ENCODE peak calls at places on chromosomes 4 and X, in six cellular contexts. K is neuronal stem cell; W is neural progenitor cell; M is CD8-positive, alpha-beta memory T cell; I is upper lobe of right lung; Q is psoas muscle. J is an unnamed sample. For H3K4me1, the result is how much of the 10 kb centered on the place peaks cover.

GRCh38 chr4:10715696-10716095 is 31.1 kb upstream of the CLNK start:
- DNase-seq in K (no peak), W (peak), Q (no peak), M (no peak), I (no peak), J (no peak)

GRCh38 chr4:84499065-84499982 is at the start of gene NKX6-1:
- DNase-seq in M (no peak), I (peak), K (peak), W (peak), Q (peak), J (peak)

GRCh38 chr4:61528595-61528994 is 328.5 kb downstream of the ADGRL3 start:
- DNase-seq in K (no peak), M (no peak), Q (no peak), W (no peak), I (no peak), J (no peak)

GRCh38 chrX:57528670-57529255 is 63.0 kb upstream of the ZXDB start:
- DNase-seq in I (no peak), K (no peak), Q (no peak), M (peak), W (peak), J (no peak)

GRCh38 chr4:176034498-176034897 is 31.1 kb upstream of the WDR17 start:
- DNase-seq in M (no peak), Q (no peak), I (no peak), W (peak), K (peak), J (peak)

GRCh38 chrX:51891821-51892551 is 1.4 kb upstream of the MAGED1 start:
- DNase-seq in K (no peak), W (peak), M (no peak), I (no peak), Q (peak), J (peak)

GRCh38 chr4:111890412-111890811 is 254.8 kb upstream of the FAM241A start:
- DNase-seq in W (no peak), Q (no peak), K (no peak), M (no peak), I (no peak), J (no peak)

GRCh38 chrX:50779694-50780093 is 34.3 kb downstream of the SHROOM4 start:
- DNase-seq in K (no peak), M (no peak), I (no peak), Q (no peak), W (peak), J (no peak)

GRCh38 chr4:181890031-181890430 is 353.2 kb upstream of the TENM3 start:
- DNase-seq in W (no peak), K (no peak), I (no peak), Q (no peak), M (no peak), J (no peak)

GRCh38 chr4:88185916-88186315 is 27.5 kb upstream of the ABCG2 start:
- DNase-seq in M (no peak), Q (no peak), I (no peak), K (no peak), W (no peak), J (no peak)

GRCh38 chrX:21691512-21692018 is 33.4 kb upstream of the KLHL34 start:
- DNase-seq in W (no peak), I (no peak), Q (no peak), M (no peak), K (no peak), J (no peak)

GRCh38 chrX:105483011-105483410 is 262.5 kb upstream of the TEX13A start:
- DNase-seq in W (no peak), K (no peak), I (no peak), M (no peak), Q (no peak), J (no peak)

GRCh38 chr4:84547211-84547610 is 35.7 kb upstream of the CDS1 start:
- DNase-seq in I (no peak), Q (no peak), K (no peak), M (no peak), W (no peak), J (no peak)

GRCh38 chr4:8200302-8200975 is 1.3 kb downstream of the SH3TC1 start:
- DNase-seq in Q (peak), I (peak), K (no peak), W (peak), M (peak), J (peak)

GRCh38 chr4:182540496-182540895 is 297.3 kb downstream of the TENM3 start:
- DNase-seq in Q (no peak), I (no peak), M (no peak), K (no peak), W (no peak), J (no peak)

GRCh38 chrX:48714573-48714972 is 18.0 kb downstream of the SUV39H1 start:
- DNase-seq in K (no peak), W (no peak), Q (no peak), M (peak), I (no peak), J (no peak)

GRCh38 chr4:97978791-97979488 is 164.3 kb downstream of the STPG2 start:
- DNase-seq in W (peak), K (no peak), M (no peak), I (no peak), Q (no peak), J (no peak)

GRCh38 chr4:143359794-143360193 is 23.1 kb downstream of the GAB1 start:
- DNase-seq in K (no peak), M (no peak), I (no peak), W (no peak), Q (no peak), J (no peak)

GRCh38 chrX:789096-789495 is 158.5 kb downstream of the SHOX start:
- DNase-seq in Q (no peak), I (no peak), W (peak), M (no peak), K (no peak), J (peak)

GRCh38 chrX:283115-283845 is 2.1 kb downstream of the PLCXD1 start:
- DNase-seq in I (peak), M (peak), Q (peak), W (peak), K (peak), J (peak)

GRCh38 chrX:49951524-49952193 is 29.3 kb downstream of the CLCN5 start:
- DNase-seq in W (no peak), I (no peak), Q (no peak), M (no peak), K (no peak), J (no peak)

GRCh38 chr4:76748649-76749048 is 149.3 kb downstream of the SOWAHB start:
- DNase-seq in K (no peak), I (no peak), M (no peak), W (peak), Q (no peak), J (peak)

GRCh38 chr4:75634281-75634680 is 4.0 kb upstream of the CDKL2 start:
- DNase-seq in M (no peak), K (no peak), Q (no peak), W (no peak), I (no peak), J (no peak)

GRCh38 chrX:57678686-57679428 is 1.2 kb downstream of the NLRP2B start:
- DNase-seq in M (no peak), I (no peak), W (no peak), Q (no peak), K (no peak), J (no peak)

GRCh38 chr4:2728806-2729532 is 27.2 kb downstream of the TNIP2 start:
- DNase-seq in K (no peak), M (no peak), I (no peak), W (no peak), Q (no peak), J (no peak)

GRCh38 chrX:74251006-74251930 is 52.7 kb upstream of the ZCCHC13 start:
- DNase-seq in K (no peak), Q (no peak), W (no peak), M (no peak), I (no peak), J (no peak)

GRCh38 chr4:183422962-183423653 is 21.3 kb upstream of the CDKN2AIP start:
- DNase-seq in I (no peak), M (no peak), W (no peak), Q (no peak), K (no peak), J (no peak)

GRCh38 chr4:100879471-100879870 is 361.6 kb upstream of the EMCN start:
- DNase-seq in K (no peak), I (no peak), W (no peak), Q (no peak), M (no peak), J (no peak)

GRCh38 chr4:100880012-100880411 is 362.2 kb upstream of the EMCN start:
- DNase-seq in I (no peak), M (no peak), W (peak), K (no peak), Q (no peak), J (no peak)

GRCh38 chr4:100872811-100873210 is 355.0 kb upstream of the EMCN start:
- DNase-seq in I (no peak), W (no peak), K (no peak), Q (no peak), M (no peak), J (no peak)

GRCh38 chr4:100875296-100876040 is 357.6 kb upstream of the EMCN start:
- DNase-seq in M (no peak), I (no peak), W (no peak), Q (no peak), K (no peak), J (no peak)

DNA sequence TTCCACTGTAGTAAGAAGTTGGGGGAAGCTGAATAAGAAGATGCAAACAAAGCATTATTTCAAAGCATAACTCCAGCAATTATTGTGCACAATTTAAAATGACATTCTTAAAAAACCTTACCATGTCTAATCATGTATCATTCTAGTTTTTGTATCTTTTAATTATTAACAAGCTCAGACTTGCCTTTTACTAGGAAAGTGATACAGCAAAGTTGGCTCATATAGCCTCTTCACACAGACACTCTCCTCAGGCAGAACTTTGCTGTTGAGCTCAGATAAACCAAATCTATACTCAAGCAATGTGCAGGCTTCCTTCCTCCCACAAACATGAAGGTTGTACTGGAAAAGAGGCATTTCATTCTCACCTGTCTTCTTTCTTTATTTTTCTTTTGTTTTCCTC is 358.7 kb upstream of the EMCN start:
- DNase-seq in W (no peak), Q (no peak), K (no peak), I (no peak), M (no peak), J (no peak)
- H3K4me1 ChIP-seq in W (under half), Q (under half), K (under half), I (under half), M (under half), J (under half)

GRCh38 chr4:38943355-38943754 is 75.7 kb downstream of the FAM114A1 start:
- DNase-seq in Q (peak), M (no peak), I (no peak), W (no peak), K (no peak), J (peak)
- H3K4me3 ChIP-seq in Q (no peak), M (no peak), I (no peak), W (no peak), K (no peak), J (no peak)

GRCh38 chr4:145502809-145503208 is 21.2 kb downstream of the SMAD1 start:
- DNase-seq in K (no peak), M (no peak), W (no peak), I (no peak), Q (no peak), J (no peak)
- H3K4me1 ChIP-seq in K (under half), M (under half), W (under half), I (under half), Q (half or more), J (under half)

DNA sequence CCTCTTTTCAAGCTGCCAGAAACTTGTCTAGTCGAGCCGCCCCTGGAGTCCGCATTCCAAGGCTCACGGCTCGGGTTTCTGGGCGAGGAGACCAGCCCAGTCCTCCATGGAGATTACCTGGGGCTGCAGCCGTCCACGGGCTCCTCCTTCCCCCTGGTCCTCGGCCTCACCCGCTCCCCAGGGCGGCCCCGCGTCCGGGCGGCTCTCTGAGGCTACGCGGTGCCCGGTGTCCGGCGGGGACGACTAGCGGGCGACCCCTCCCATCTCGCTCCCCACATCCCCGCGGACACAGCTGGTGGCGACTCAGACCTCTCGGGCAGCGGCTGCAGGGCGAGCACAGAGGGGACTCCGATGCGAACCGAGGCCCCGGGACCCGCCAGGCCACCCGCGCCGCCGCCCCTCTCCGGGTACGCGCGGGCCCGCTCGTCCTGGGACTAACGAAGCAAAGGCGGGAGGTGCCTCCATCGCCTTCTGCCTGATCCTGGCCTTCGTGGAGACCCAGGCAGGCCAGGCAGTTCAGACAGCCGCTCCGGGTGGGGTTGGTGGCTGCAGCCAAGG is 159.4 kb downstream of the TRAM1L1 start:
- DNase-seq in W (peak), M (no peak), I (peak), K (peak), Q (peak), J (no peak)
- H3K4me3 ChIP-seq in W (peak), M (no peak), I (no peak), K (peak), Q (peak), J (no peak)

GRCh38 chrX:45762699-45763647 is 562.3 kb upstream of the DIPK2B start:
- DNase-seq in W (no peak), M (no peak), I (no peak), K (no peak), Q (no peak), J (no peak)
- H3K4me1 ChIP-seq in W (under half), M (under half), I (under half), K (under half), Q (under half), J (under half)

DNA sequence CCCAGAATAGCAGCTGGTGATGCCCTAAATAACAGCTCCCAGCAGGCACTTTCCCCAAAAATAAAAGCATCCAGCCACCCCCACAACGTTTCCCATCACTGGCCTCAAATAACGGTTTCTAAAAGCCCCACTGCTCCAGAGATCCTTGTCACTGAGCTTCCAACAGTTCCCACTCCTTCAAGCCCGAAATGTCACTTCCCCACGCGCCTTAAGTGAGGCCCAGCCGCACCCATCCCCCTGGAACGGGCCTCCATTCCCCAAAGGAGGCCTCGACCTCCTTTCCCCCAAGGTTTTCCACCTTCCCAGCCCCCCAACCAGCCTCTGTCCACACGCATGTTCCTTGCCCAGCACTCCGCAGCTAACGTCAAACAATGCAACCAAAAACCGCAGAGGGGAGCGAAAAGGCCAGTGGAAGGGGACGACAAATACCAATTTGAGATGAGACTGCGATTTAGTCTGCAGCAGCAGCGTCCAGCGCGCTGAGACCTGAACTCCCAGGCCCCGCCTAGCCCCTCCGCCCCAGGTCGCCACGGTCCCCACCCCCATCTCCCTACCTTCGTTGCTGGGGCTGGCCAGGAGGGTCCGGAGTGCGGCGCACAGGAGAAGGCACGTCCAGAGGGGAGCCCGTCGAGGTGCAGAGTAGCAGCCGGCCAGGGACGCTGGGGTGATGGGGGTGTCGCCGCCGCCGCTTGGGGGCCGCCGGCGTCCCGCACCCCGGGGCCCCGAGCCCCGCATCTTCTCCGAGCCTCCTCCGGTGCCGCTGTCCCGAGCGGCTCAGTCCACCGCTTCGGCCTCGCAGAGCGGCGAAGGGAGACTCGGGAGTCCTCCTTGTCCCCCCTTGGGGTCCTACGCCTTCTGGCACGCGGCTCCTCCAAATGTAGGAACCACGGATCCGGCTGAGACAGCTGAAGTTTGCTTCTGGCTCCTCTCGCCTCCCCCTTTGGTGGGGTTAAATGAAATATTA is 999 bp downstream of the EPHA5 start:
- DNase-seq in W (peak), K (peak), I (peak), Q (peak), M (no peak), J (no peak)
- H3K4me3 ChIP-seq in W (peak), K (peak), I (peak), Q (peak), M (no peak), J (no peak)

GRCh38 chrX:3609800-3610199 is 103.6 kb downstream of the PRKX start:
- DNase-seq in W (no peak), Q (no peak), M (no peak), I (no peak), K (no peak), J (no peak)
- H3K4me1 ChIP-seq in W (under half), Q (under half), M (under half), I (under half), K (under half), J (under half)

GRCh38 chr4:113147498-113148231 is 98.2 kb downstream of the ANK2 start:
- DNase-seq in K (no peak), W (no peak), Q (no peak), M (no peak), I (no peak), J (no peak)
- H3K4me3 ChIP-seq in K (no peak), W (no peak), Q (peak), M (no peak), I (no peak), J (peak)

GRCh38 chrX:119501511-119502148 is 33.4 kb downstream of the SLC25A5 start:
- DNase-seq in I (no peak), W (no peak), Q (no peak), M (no peak), K (no peak), J (no peak)
- H3K4me1 ChIP-seq in I (under half), W (under half), Q (under half), M (under half), K (under half), J (under half)

J was measured in adrenal gland.